ENCODE peak calls at places on chromosomes 12 and 14, in six cellular contexts. V is HepG2, P is H1, E is GM12891, U is GM12878, I is K562. Y is an unnamed sample.

GRCh38 chr12:132130690-132131089 is 13.4 kb downstream of the DDX51 start:
- DNase-seq in I (no peak), V (no peak), U (no peak), P (no peak), E (no peak), Y (no peak)

GRCh38 chr12:58087428-58088117 is 146.2 kb downstream of the ATP23 start:
- DNase-seq in P (no peak), U (no peak), V (no peak), E (no peak), I (peak), Y (no peak)

GRCh38 chr14:37587881-37588666 is 7.0 kb downstream of the FOXA1 start:
- DNase-seq in I (no peak), U (no peak), V (peak), P (no peak), E (no peak), Y (no peak)

GRCh38 chr12:64837427-64837826 is 13.0 kb downstream of the TBC1D30 start:
- DNase-seq in E (no peak), U (no peak), I (no peak), V (no peak), P (no peak), Y (no peak)

GRCh38 chr12:79119796-79120195 is 255.2 kb downstream of the SYT1 start:
- DNase-seq in V (no peak), I (no peak), E (no peak), P (peak), U (no peak), Y (no peak)

GRCh38 chr12:131112016-131112415 is 158.3 kb downstream of the ADGRD1 start:
- DNase-seq in V (no peak), I (no peak), E (no peak), U (no peak), P (no peak), Y (no peak)

GRCh38 chr14:104766256-104766862 is 13.4 kb downstream of the SIVA1 start:
- DNase-seq in U (no peak), V (no peak), E (no peak), P (no peak), I (no peak), Y (no peak)

GRCh38 chr12:15580431-15580830 is 208.8 kb downstream of the EPS8 start:
- DNase-seq in E (no peak), V (no peak), U (no peak), P (no peak), I (no peak), Y (no peak)

GRCh38 chr14:49549881-49550280 is 36.3 kb downstream of the RPS29 start:
- DNase-seq in V (no peak), E (no peak), I (no peak), U (no peak), P (peak), Y (no peak)

GRCh38 chr12:20089077-20089476 is 279.3 kb upstream of the PDE3A start:
- DNase-seq in V (no peak), I (no peak), P (no peak), U (no peak), E (no peak), Y (no peak)

GRCh38 chr14:100619382-100620305 is 32.4 kb upstream of the BEGAIN start:
- DNase-seq in V (no peak), I (no peak), P (no peak), U (no peak), E (no peak), Y (no peak)

GRCh38 chr14:23404331-23404900 is 3.7 kb downstream of the MYH6 start:
- DNase-seq in I (no peak), E (no peak), U (no peak), P (no peak), V (no peak), Y (no peak)

GRCh38 chr14:80447396-80447795 is 236.1 kb upstream of the DIO2 start:
- DNase-seq in I (no peak), V (no peak), U (no peak), E (no peak), P (no peak), Y (no peak)

GRCh38 chr12:7190268-7191055 is 976 bp downstream of the PEX5 start:
- DNase-seq in U (no peak), E (peak), I (no peak), V (peak), P (no peak), Y (no peak)

GRCh38 chr12:71900091-71900490 is 38.6 kb upstream of the TPH2 start:
- DNase-seq in P (no peak), U (no peak), I (peak), V (peak), E (no peak), Y (no peak)

GRCh38 chr12:119940881-119941280 is 48.2 kb upstream of the BICDL1 start:
- DNase-seq in E (no peak), I (no peak), P (peak), V (peak), U (no peak), Y (no peak)

DNA sequence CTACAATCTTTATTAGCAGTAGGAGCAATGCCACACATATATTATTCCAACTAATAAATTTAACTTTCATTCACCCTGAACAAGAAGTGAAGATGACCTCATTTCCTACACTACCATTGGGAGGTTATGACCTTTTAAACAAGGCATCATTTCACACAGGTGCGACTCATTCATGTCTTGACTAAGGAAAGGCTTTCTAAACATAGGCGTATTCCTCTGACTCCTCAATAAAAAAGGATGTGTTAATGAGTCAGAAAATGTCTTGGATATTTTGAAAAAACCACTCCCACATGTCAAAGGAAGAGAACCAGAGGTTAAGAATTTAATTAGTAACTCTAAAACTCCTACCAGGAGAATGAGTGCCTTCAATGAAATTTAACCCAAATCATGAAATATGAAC is 115.2 kb downstream of the PRICKLE1 start:
- DNase-seq in P (no peak), E (no peak), I (no peak), V (no peak), U (no peak), Y (no peak)
- TF ChIP-seq POLR2AphosphoS5 in P (no peak), E (no peak), I (no peak), V (no peak), U (no peak), Y (no peak)

DNA sequence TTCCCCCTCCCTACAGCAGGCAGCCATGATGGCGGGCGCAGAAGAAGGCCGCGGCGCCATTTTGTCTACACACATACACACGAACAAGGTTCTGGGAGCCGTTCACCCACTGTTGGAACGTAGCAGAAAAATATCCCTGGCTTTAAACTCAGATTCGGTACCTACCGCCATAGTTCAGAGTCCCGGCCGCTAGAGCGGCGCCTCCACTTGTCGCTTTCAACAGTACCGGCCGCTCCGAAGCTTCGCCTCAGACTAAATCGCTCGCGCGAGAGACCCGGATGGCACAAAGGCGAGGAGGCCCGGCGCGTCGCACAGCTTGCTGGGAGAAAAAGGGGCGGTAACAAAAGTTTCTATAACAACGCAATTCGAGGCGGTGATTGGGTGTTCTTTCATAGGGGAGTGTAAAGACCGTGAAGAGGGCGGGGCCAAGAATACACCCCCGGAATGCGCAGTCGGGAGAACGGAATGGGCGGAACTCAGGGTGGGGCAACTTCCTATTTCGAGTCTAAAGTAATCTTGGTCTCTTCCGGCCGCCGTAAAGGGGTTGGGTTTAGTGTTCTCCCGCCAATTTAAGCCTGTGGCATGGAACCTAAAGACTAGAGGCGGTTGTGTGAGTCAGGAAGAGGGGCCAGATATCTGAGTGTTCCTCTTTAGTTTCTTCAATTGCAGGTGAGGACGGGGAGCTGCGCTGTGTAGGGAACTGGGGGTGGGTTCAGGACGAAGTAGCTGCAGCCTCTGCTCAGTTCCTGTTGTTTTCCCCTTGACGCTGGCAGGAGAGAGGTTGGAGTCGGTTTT is at the start of the genes KNTC1 and RSRC2:
- DNase-seq in I (peak), V (peak), E (peak), U (peak), P (peak), Y (peak)
- TF ChIP-seq POLR2A in I (peak), V (peak), E (peak), U (peak), P (peak), Y (peak)

GRCh38 chr12:42448841-42449240 is 122.9 kb downstream of the PPHLN1 start:
- DNase-seq in U (no peak), I (no peak), E (no peak), P (no peak), V (no peak), Y (no peak)

GRCh38 chr12:42446761-42447160 is 120.8 kb downstream of the PPHLN1 start:
- DNase-seq in P (no peak), I (no peak), E (no peak), V (no peak), U (no peak), Y (no peak)

GRCh38 chr12:42447371-42447786 is 121.4 kb downstream of the PPHLN1 start:
- DNase-seq in E (no peak), V (no peak), I (no peak), P (no peak), U (no peak), Y (no peak)

GRCh38 chr12:42445891-42446290 is 119.9 kb downstream of the PPHLN1 start:
- DNase-seq in U (no peak), P (no peak), V (no peak), E (no peak), I (no peak), Y (no peak)

DNA sequence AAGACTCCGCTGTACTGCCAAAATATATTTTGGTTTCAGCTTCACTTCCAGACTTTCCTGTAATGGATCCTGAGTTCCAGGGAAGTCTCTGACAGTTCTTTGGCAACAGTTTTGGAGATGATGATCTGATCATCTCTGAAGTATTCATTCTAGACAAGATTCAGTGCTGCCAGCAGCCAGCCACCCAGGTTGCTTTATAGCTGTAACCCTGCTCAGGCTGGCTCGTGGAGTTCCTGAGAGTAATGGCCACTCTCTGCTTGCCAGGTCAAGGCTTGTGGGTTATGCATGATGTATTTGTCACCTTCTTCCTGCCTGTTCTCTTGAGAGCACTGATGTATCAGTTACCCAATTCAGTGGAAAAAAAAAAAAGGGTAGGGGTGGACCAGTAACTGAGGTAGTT is 124.3 kb downstream of the PPHLN1 start:
- DNase-seq in I (no peak), U (no peak), E (no peak), V (no peak), P (no peak), Y (no peak)
- TF ChIP-seq TAF1 in I (no peak), U (no peak), E (no peak), V (no peak), P (no peak), Y (no peak)

GRCh38 chr12:73998894-73999293 is 538.7 kb upstream of the ATXN7L3B start:
- DNase-seq in U (no peak), I (no peak), V (no peak), E (no peak), P (no peak), Y (no peak)
- TF ChIP-seq POLR2AphosphoS5 in U (no peak), I (no peak), V (no peak), E (no peak), P (no peak), Y (no peak)

DNA sequence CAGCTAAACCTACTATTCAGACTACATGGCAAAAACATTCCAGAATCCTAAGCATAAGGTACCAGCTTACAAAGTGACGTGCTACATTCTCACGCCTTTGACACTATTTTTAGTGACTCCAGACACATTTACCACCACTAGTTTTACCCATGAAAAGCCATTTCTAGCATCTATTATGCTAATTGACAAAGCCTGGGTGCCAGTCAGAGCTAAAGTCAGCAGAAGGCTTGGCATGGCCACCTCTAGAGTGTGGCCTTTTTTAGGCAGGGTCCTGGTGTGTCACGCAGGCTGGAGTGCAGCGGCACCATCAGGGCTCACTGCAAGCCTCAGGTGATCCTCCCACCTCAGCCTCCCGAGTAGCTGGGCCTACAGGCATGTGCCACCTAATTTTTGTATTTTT is 75.7 kb downstream of the NT5DC3 start:
- DNase-seq in V (no peak), U (no peak), P (no peak), E (no peak), I (no peak), Y (no peak)
- TF ChIP-seq POLR2A in V (no peak), U (no peak), P (no peak), E (no peak), I (no peak), Y (no peak)